ENCODE peak calls at places on chromosomes 3 and 15, in five cellular contexts. One of them, this sample, is unnamed.
A peak's percentile ranks its signal among the peaks of the same experiment; 100 is the strongest.

GRCh38 chr3:99789322-99789721 is 28.3 kb upstream of the CMSS1 start:
- DNase-seq in SK-N-SH: peak; percentile 62
- DNase-seq in GM12878: no peak
- DNase-seq in HepG2: peak; percentile 37
- DNase-seq in K562: peak; percentile 36
- DNase-seq in this sample: peak; percentile 65

GRCh38 chr15:41683955-41684354 is 23.8 kb downstream of the MGA start:
- DNase-seq in SK-N-SH: no peak
- DNase-seq in K562: no peak
- DNase-seq in GM12878: no peak
- DNase-seq in HepG2: peak; percentile 18
- DNase-seq in this sample: no peak

GRCh38 chr15:55267401-55268053 is 22.1 kb downstream of the RAB27A start:
- DNase-seq in GM12878: no peak
- DNase-seq in HepG2: no peak
- DNase-seq in K562: peak; percentile 38
- DNase-seq in SK-N-SH: peak; percentile 32
- DNase-seq in this sample: no peak

GRCh38 chr15:36601497-36601932 is 22.1 kb downstream of the CDIN1 start:
- DNase-seq in HepG2: no peak
- DNase-seq in SK-N-SH: no peak
- DNase-seq in K562: no peak
- DNase-seq in GM12878: no peak
- DNase-seq in this sample: no peak

GRCh38 chr3:16060358-16060852 is 114.1 kb upstream of the GALNT15 start:
- DNase-seq in HepG2: peak; percentile 98
- DNase-seq in GM12878: no peak
- DNase-seq in SK-N-SH: no peak
- DNase-seq in K562: peak; percentile 6
- DNase-seq in this sample: peak; percentile 21

GRCh38 chr3:112061152-112061551 is 25.0 kb upstream of the C3orf52 start:
- DNase-seq in K562: no peak
- DNase-seq in HepG2: no peak
- DNase-seq in SK-N-SH: no peak
- DNase-seq in GM12878: no peak
- DNase-seq in this sample: no peak

GRCh38 chr15:45640610-45641009 is 5.8 kb downstream of the SQOR start:
- DNase-seq in SK-N-SH: no peak
- DNase-seq in HepG2: peak; percentile 55
- DNase-seq in K562: no peak
- DNase-seq in GM12878: no peak
- DNase-seq in this sample: no peak

GRCh38 chr3:195030791-195031321 is 240.1 kb downstream of the XXYLT1 start:
- DNase-seq in SK-N-SH: peak; percentile 59
- DNase-seq in GM12878: no peak
- DNase-seq in HepG2: peak; percentile 74
- DNase-seq in K562: no peak
- DNase-seq in this sample: no peak

GRCh38 chr3:46690798-46691197 is 2.7 kb downstream of the ALS2CL start:
- DNase-seq in GM12878: no peak
- DNase-seq in HepG2: no peak
- DNase-seq in K562: no peak
- DNase-seq in SK-N-SH: no peak
- DNase-seq in this sample: no peak

GRCh38 chr3:141840737-141841544 is 35.5 kb upstream of the ATP1B3 start:
- DNase-seq in SK-N-SH: no peak
- DNase-seq in HepG2: no peak
- DNase-seq in K562: no peak
- DNase-seq in GM12878: no peak
- DNase-seq in this sample: no peak

GRCh38 chr3:85360742-85361387 is 402.1 kb downstream of the CADM2 start:
- DNase-seq in SK-N-SH: peak; percentile 44
- DNase-seq in HepG2: peak; percentile 58
- DNase-seq in K562: peak; percentile 36
- DNase-seq in GM12878: peak; percentile 3
- DNase-seq in this sample: peak; percentile 47

GRCh38 chr15:36599824-36600365 is 20.5 kb downstream of the CDIN1 start:
- DNase-seq in GM12878: no peak
- DNase-seq in SK-N-SH: no peak
- DNase-seq in K562: no peak
- DNase-seq in HepG2: no peak
- DNase-seq in this sample: no peak

GRCh38 chr3:17187589-17188184 is 302.9 kb downstream of the PLCL2 start:
- DNase-seq in GM12878: no peak
- DNase-seq in SK-N-SH: no peak
- DNase-seq in HepG2: no peak
- DNase-seq in K562: no peak
- DNase-seq in this sample: no peak

GRCh38 chr3:129469026-129469425 is 29.0 kb downstream of the IFT122 start:
- DNase-seq in K562: peak; percentile 30
- DNase-seq in SK-N-SH: no peak
- DNase-seq in HepG2: no peak
- DNase-seq in GM12878: no peak
- DNase-seq in this sample: no peak

GRCh38 chr3:182947892-182948291 is 32.4 kb downstream of the DCUN1D1 start:
- DNase-seq in SK-N-SH: no peak
- DNase-seq in HepG2: peak; percentile 31
- DNase-seq in K562: peak; percentile 51
- DNase-seq in GM12878: no peak
- DNase-seq in this sample: peak; percentile 7

GRCh38 chr3:116863842-116864626 is 154.5 kb downstream of the TUSC7 start:
- DNase-seq in K562: peak; percentile 0
- DNase-seq in SK-N-SH: peak; percentile 21
- DNase-seq in HepG2: peak; percentile 1
- DNase-seq in GM12878: peak; percentile 17
- DNase-seq in this sample: peak; percentile 30

GRCh38 chr3:72327008-72327407 is 521.2 kb downstream of the SHQ1 start:
- DNase-seq in GM12878: no peak
- DNase-seq in K562: no peak
- DNase-seq in SK-N-SH: no peak
- DNase-seq in HepG2: no peak
- DNase-seq in this sample: no peak

DNA sequence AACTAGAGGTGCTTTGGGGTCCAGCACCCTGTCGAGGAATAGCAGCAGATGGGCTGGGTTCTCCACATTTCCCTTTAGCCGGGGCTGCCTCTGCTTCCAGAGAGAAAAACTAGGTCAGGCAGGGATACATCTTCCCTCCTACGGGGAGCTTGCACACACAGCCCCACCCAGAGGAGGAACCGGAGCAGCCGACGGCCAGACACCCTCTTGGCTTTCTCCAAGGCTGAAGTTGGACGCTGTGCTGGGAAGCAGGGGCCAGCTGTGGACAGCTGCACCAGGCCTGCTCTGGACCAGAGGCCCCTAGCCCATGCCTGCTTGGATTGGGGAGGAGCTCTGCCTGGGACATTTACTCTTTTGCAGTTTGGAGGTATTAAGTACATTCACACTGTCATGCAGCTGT is 44.7 kb upstream of the NR2C2 start:
- DNase-seq in SK-N-SH: no peak
- DNase-seq in K562: no peak
- DNase-seq in HepG2: no peak
- DNase-seq in GM12878: no peak
- DNase-seq in this sample: no peak
- TF ChIP-seq FOXM1 in SK-N-SH: no peak
- TF ChIP-seq FOXM1 in K562: no peak
- TF ChIP-seq FOXM1 in HepG2: no peak
- TF ChIP-seq FOXM1 in GM12878: no peak
- TF ChIP-seq FOXM1 in this sample: no peak

GRCh38 chr15:51687565-51687964 is 6.3 kb downstream of the SCG3 start:
- DNase-seq in SK-N-SH: no peak
- DNase-seq in GM12878: no peak
- DNase-seq in K562: no peak
- DNase-seq in HepG2: no peak
- DNase-seq in this sample: no peak

GRCh38 chr15:51692154-51692553 is 10.9 kb downstream of the SCG3 start:
- DNase-seq in SK-N-SH: no peak
- DNase-seq in K562: no peak
- DNase-seq in GM12878: no peak
- DNase-seq in HepG2: no peak
- DNase-seq in this sample: no peak

DNA sequence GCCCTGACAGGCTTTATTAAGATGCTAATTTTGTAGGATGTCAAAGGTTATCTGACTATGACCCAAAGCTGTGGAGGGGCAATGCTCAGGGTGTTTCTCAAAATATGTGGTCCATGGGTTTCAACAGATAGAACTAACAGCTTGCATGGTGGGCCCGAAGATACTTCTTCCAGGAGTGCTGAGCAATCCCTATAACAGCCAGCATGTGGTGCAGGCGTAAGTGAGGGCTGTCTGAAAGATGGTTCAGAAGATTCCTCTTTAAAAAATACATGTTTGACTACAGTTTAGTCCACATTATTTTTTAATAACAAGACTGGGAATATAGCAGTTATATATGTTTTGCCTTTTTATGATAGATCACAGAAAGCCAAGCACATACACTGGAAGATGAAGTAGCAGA is 7.6 kb downstream of the SCG3 start:
- DNase-seq in K562: peak; percentile 38
- DNase-seq in HepG2: no peak
- DNase-seq in SK-N-SH: no peak
- DNase-seq in GM12878: no peak
- DNase-seq in this sample: no peak
- TF ChIP-seq FOXM1 in K562: no peak
- TF ChIP-seq FOXM1 in HepG2: no peak
- TF ChIP-seq FOXM1 in SK-N-SH: no peak
- TF ChIP-seq FOXM1 in GM12878: no peak
- TF ChIP-seq FOXM1 in this sample: no peak

GRCh38 chr15:29570121-29570930 is 251.9 kb downstream of the TJP1 start:
- DNase-seq in SK-N-SH: peak; percentile 76
- DNase-seq in K562: no peak
- DNase-seq in HepG2: no peak
- DNase-seq in GM12878: no peak
- DNase-seq in this sample: peak; percentile 19

GRCh38 chr15:29568840-29569532 is 253.3 kb downstream of the TJP1 start:
- DNase-seq in K562: no peak
- DNase-seq in SK-N-SH: peak; percentile 59
- DNase-seq in GM12878: no peak
- DNase-seq in HepG2: peak; percentile 23
- DNase-seq in this sample: peak; percentile 23

GRCh38 chr15:29566914-29567313 is 255.4 kb downstream of the TJP1 start:
- DNase-seq in GM12878: no peak
- DNase-seq in SK-N-SH: no peak
- DNase-seq in K562: no peak
- DNase-seq in HepG2: no peak
- DNase-seq in this sample: no peak

GRCh38 chr15:29569533-29570092 is 252.7 kb downstream of the TJP1 start:
- DNase-seq in GM12878: no peak
- DNase-seq in HepG2: no peak
- DNase-seq in SK-N-SH: no peak
- DNase-seq in K562: no peak
- DNase-seq in this sample: no peak

GRCh38 chr15:29567336-29567735 is 254.9 kb downstream of the TJP1 start:
- DNase-seq in K562: no peak
- DNase-seq in SK-N-SH: no peak
- DNase-seq in HepG2: no peak
- DNase-seq in GM12878: no peak
- DNase-seq in this sample: no peak
- TF ChIP-seq FOXM1 in K562: no peak
- TF ChIP-seq FOXM1 in SK-N-SH: no peak
- TF ChIP-seq FOXM1 in HepG2: no peak
- TF ChIP-seq FOXM1 in GM12878: no peak
- TF ChIP-seq FOXM1 in this sample: no peak

DNA sequence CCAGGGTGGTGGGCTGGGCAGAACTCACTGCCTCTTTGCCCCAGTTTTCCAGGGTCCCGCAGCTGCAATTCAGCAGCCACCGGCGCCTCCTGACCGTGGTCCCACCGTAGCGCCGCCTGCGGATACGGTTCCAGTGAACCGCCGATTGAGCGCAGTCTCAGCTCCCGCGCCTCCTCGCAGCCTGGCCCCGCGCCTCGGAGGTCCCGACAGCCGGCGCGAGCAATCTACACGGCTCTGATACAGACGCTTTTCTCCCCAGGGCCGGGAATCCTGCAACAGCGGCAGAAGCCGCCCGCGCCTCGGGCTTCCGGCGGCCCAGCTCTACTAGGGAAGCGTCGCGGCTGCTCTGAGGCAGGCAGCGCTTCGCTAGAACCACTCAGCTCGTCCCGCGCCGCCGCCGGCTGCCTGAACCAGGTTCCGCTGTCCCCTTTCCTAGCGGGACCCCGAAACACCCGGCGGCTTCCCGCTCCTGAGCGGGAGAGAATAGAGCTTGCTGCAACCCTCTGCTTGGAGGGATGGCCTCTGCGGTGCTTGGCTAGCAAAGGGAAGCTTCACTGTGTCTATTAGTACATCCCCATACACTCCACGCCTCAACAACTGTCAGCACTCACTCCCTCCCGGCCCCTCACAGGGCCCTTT is 3.1 kb downstream of the FOXL2NB start:
- DNase-seq in GM12878: no peak
- DNase-seq in K562: no peak
- DNase-seq in SK-N-SH: peak; percentile 73
- DNase-seq in HepG2: no peak
- DNase-seq in this sample: no peak
- TF ChIP-seq FOXM1 in GM12878: no peak
- TF ChIP-seq FOXM1 in K562: no peak
- TF ChIP-seq FOXM1 in SK-N-SH: no peak
- TF ChIP-seq FOXM1 in HepG2: no peak
- TF ChIP-seq FOXM1 in this sample: no peak